ENCODE peak calls at places on chromosomes 12 and 14, in nine cellular contexts. Z is astrocyte of the spinal cord; W is fibroblast of mammary gland; O is right lobe of liver; N is anterior cingulate cortex; K is IMR-90; E is activated naive CD4-positive, alpha-beta T cell treated with anti-CD3 and anti-CD28 coated beads, Interleukin-2, amount 50 U/mL, for 16 hours; R is memory B cell; M is ovary. U is an unnamed sample.

GRCh38 chr14:92408186-92408585 is 85.2 kb downstream of the SLC24A4 start:
- DNase-seq in Z (peak; percentile 31), W (peak; percentile 71), O (no peak), N (no peak), K (peak; percentile 82), E (no peak), R (no peak), M (no peak), U (no peak)

GRCh38 chr12:74599932-74600331 is 62.3 kb downstream of the ATXN7L3B start:
- DNase-seq in Z (no peak), W (no peak), O (no peak), N (no peak), K (no peak), E (no peak), R (no peak), M (no peak), U (no peak)

GRCh38 chr14:69354383-69355154 is 43.5 kb downstream of the ERH start:
- DNase-seq in Z (no peak), W (no peak), O (no peak), N (peak; percentile 8), K (peak; percentile 5), E (peak; percentile 67), R (peak; percentile 76), M (no peak), U (peak; percentile 29)

GRCh38 chr12:97308576-97309198 is 153.9 kb upstream of the RMST start:
- DNase-seq in Z (peak; percentile 62), W (peak; percentile 65), O (no peak), N (no peak), K (peak; percentile 65), E (no peak), R (peak; percentile 55), M (no peak), U (peak; percentile 37)

GRCh38 chr14:65575389-65575788 is 162.9 kb downstream of the FUT8 start:
- DNase-seq in Z (no peak), W (no peak), O (no peak), N (no peak), K (no peak), E (no peak), R (no peak), M (no peak), U (no peak)

GRCh38 chr12:6469609-6470374 is 685 bp downstream of the VAMP1 start:
- DNase-seq in Z (no peak), W (no peak), O (no peak), N (no peak), K (no peak), E (no peak), R (no peak), M (no peak), U (no peak)

GRCh38 chr12:100959481-100959880 is 164.9 kb downstream of the ANO4 start:
- DNase-seq in Z (peak; percentile 74), W (peak; percentile 78), O (no peak), N (no peak), K (peak; percentile 83), E (no peak), R (no peak), M (no peak), U (no peak)

GRCh38 chr12:111748867-111749266 is 17.9 kb upstream of the ALDH2 start:
- DNase-seq in Z (no peak), W (no peak), O (no peak), N (no peak), K (no peak), E (no peak), R (no peak), M (no peak), U (no peak)

GRCh38 chr12:96427269-96427729 is 27.1 kb upstream of the CDK17 start:
- DNase-seq in Z (peak; percentile 100), W (peak; percentile 100), O (no peak), N (no peak), K (peak; percentile 100), E (no peak), R (no peak), M (peak; percentile 34), U (no peak)

GRCh38 chr12:67471810-67472209 is 176.7 kb upstream of the DYRK2 start:
- DNase-seq in Z (no peak), W (no peak), O (no peak), N (no peak), K (no peak), E (no peak), R (no peak), M (no peak), U (no peak)

GRCh38 chr12:46442239-46442638 is 69.7 kb upstream of the SLC38A2 start:
- DNase-seq in Z (peak; percentile 65), W (peak; percentile 80), O (no peak), N (no peak), K (peak; percentile 82), E (no peak), R (no peak), M (no peak), U (no peak)

GRCh38 chr14:61543946-61544345 is 151.4 kb upstream of the HIF1A start:
- DNase-seq in Z (no peak), W (no peak), O (no peak), N (no peak), K (no peak), E (no peak), R (no peak), M (no peak), U (no peak)

GRCh38 chr14:87869619-87870583 is 123.1 kb downstream of the GALC start:
- DNase-seq in Z (peak; percentile 68), W (peak; percentile 93), O (no peak), N (no peak), K (peak; percentile 36), E (no peak), R (no peak), M (no peak), U (no peak)

GRCh38 chr12:77667101-77667500 is 163.6 kb upstream of the NAV3 start:
- DNase-seq in Z (peak; percentile 97), W (peak; percentile 30), O (no peak), N (no peak), K (peak; percentile 4), E (no peak), R (no peak), M (no peak), U (no peak)

GRCh38 chr14:47167407-47167806 is 508.0 kb downstream of the MDGA2 start:
- DNase-seq in Z (no peak), W (no peak), O (no peak), N (no peak), K (no peak), E (no peak), R (no peak), M (no peak), U (no peak)

GRCh38 chr14:102947321-102948103 is 25.0 kb downstream of the AMN start:
- DNase-seq in Z (no peak), W (no peak), O (no peak), N (no peak), K (no peak), E (no peak), R (no peak), M (no peak), U (no peak)